ENCODE peak calls at places on chromosomes 6 and 20, in ten cellular contexts. One of them, this sample, is unnamed.
A peak's percentile ranks its signal among the peaks of the same experiment; 100 is the strongest.

GRCh38 chr6:25627001-25627400 is 25.0 kb upstream of the SCGN start:
- DNase-seq in posterior cingulate gyrus: no peak
- DNase-seq in NCI-H1092 treated with DMSO at 0.1 percent for 48 hours: no peak
- DNase-seq in head of caudate nucleus: no peak
- DNase-seq in hippocampal formation: no peak
- DNase-seq in A549: no peak
- DNase-seq in LoVo: no peak
- DNase-seq in WTC11: peak; percentile 28
- DNase-seq in pancreas: no peak
- DNase-seq in stimulated activated CD4-positive, alpha-beta T cell treated with anti-CD3 and anti-CD28 coated beads, Interleukin-15, amount 100 ng/mL, for 1 hour: no peak
- DNase-seq in this sample: no peak

GRCh38 chr6:149331871-149332270 is 14.4 kb downstream of the TAB2 start:
- DNase-seq in posterior cingulate gyrus: no peak
- DNase-seq in NCI-H1092 treated with DMSO at 0.1 percent for 48 hours: no peak
- DNase-seq in head of caudate nucleus: no peak
- DNase-seq in hippocampal formation: no peak
- DNase-seq in A549: no peak
- DNase-seq in LoVo: no peak
- DNase-seq in WTC11: no peak
- DNase-seq in pancreas: no peak
- DNase-seq in stimulated activated CD4-positive, alpha-beta T cell treated with anti-CD3 and anti-CD28 coated beads, Interleukin-15, amount 100 ng/mL, for 1 hour: no peak
- DNase-seq in this sample: no peak

GRCh38 chr20:63101781-63102719 is 95.3 kb upstream of the BHLHE23 start:
- DNase-seq in posterior cingulate gyrus: peak; percentile 89
- DNase-seq in NCI-H1092 treated with DMSO at 0.1 percent for 48 hours: peak; percentile 7
- DNase-seq in head of caudate nucleus: peak; percentile 69
- DNase-seq in hippocampal formation: no peak
- DNase-seq in A549: peak; percentile 61
- DNase-seq in LoVo: peak; percentile 45
- DNase-seq in WTC11: peak; percentile 40
- DNase-seq in pancreas: no peak
- DNase-seq in stimulated activated CD4-positive, alpha-beta T cell treated with anti-CD3 and anti-CD28 coated beads, Interleukin-15, amount 100 ng/mL, for 1 hour: peak; percentile 20
- DNase-seq in this sample: peak; percentile 47

GRCh38 chr6:80338201-80338836 is 231.8 kb downstream of the BCKDHB start:
- DNase-seq in posterior cingulate gyrus: peak; percentile 50
- DNase-seq in NCI-H1092 treated with DMSO at 0.1 percent for 48 hours: peak; percentile 61
- DNase-seq in head of caudate nucleus: peak; percentile 64
- DNase-seq in hippocampal formation: no peak
- DNase-seq in A549: peak; percentile 57
- DNase-seq in LoVo: peak; percentile 54
- DNase-seq in WTC11: peak; percentile 86
- DNase-seq in pancreas: peak; percentile 38
- DNase-seq in stimulated activated CD4-positive, alpha-beta T cell treated with anti-CD3 and anti-CD28 coated beads, Interleukin-15, amount 100 ng/mL, for 1 hour: peak; percentile 49
- DNase-seq in this sample: peak; percentile 58

GRCh38 chr6:90179190-90180169 is 117.2 kb downstream of the BACH2 start:
- DNase-seq in posterior cingulate gyrus: no peak
- DNase-seq in NCI-H1092 treated with DMSO at 0.1 percent for 48 hours: no peak
- DNase-seq in head of caudate nucleus: no peak
- DNase-seq in hippocampal formation: no peak
- DNase-seq in A549: no peak
- DNase-seq in LoVo: no peak
- DNase-seq in WTC11: no peak
- DNase-seq in pancreas: no peak
- DNase-seq in stimulated activated CD4-positive, alpha-beta T cell treated with anti-CD3 and anti-CD28 coated beads, Interleukin-15, amount 100 ng/mL, for 1 hour: no peak
- DNase-seq in this sample: no peak

GRCh38 chr20:58986286-58986967 is 5.4 kb downstream of the NELFCD start:
- DNase-seq in posterior cingulate gyrus: no peak
- DNase-seq in NCI-H1092 treated with DMSO at 0.1 percent for 48 hours: no peak
- DNase-seq in head of caudate nucleus: no peak
- DNase-seq in hippocampal formation: no peak
- DNase-seq in A549: no peak
- DNase-seq in LoVo: no peak
- DNase-seq in WTC11: no peak
- DNase-seq in pancreas: no peak
- DNase-seq in stimulated activated CD4-positive, alpha-beta T cell treated with anti-CD3 and anti-CD28 coated beads, Interleukin-15, amount 100 ng/mL, for 1 hour: no peak
- DNase-seq in this sample: no peak

GRCh38 chr6:136952714-136953260 is 30.7 kb downstream of the SLC35D3 start:
- DNase-seq in posterior cingulate gyrus: no peak
- DNase-seq in NCI-H1092 treated with DMSO at 0.1 percent for 48 hours: peak; percentile 62
- DNase-seq in head of caudate nucleus: no peak
- DNase-seq in hippocampal formation: no peak
- DNase-seq in A549: no peak
- DNase-seq in LoVo: no peak
- DNase-seq in WTC11: no peak
- DNase-seq in pancreas: no peak
- DNase-seq in stimulated activated CD4-positive, alpha-beta T cell treated with anti-CD3 and anti-CD28 coated beads, Interleukin-15, amount 100 ng/mL, for 1 hour: no peak
- DNase-seq in this sample: no peak

GRCh38 chr20:39880890-39881289 is 808.1 kb downstream of the MAFB start:
- DNase-seq in posterior cingulate gyrus: no peak
- DNase-seq in NCI-H1092 treated with DMSO at 0.1 percent for 48 hours: no peak
- DNase-seq in head of caudate nucleus: no peak
- DNase-seq in hippocampal formation: no peak
- DNase-seq in A549: peak; percentile 17
- DNase-seq in LoVo: peak; percentile 13
- DNase-seq in WTC11: no peak
- DNase-seq in pancreas: no peak
- DNase-seq in stimulated activated CD4-positive, alpha-beta T cell treated with anti-CD3 and anti-CD28 coated beads, Interleukin-15, amount 100 ng/mL, for 1 hour: no peak
- DNase-seq in this sample: no peak

GRCh38 chr6:108446629-108447150 is 114.0 kb upstream of the FOXO3 start:
- DNase-seq in posterior cingulate gyrus: no peak
- DNase-seq in NCI-H1092 treated with DMSO at 0.1 percent for 48 hours: no peak
- DNase-seq in head of caudate nucleus: no peak
- DNase-seq in hippocampal formation: no peak
- DNase-seq in A549: no peak
- DNase-seq in LoVo: no peak
- DNase-seq in WTC11: no peak
- DNase-seq in pancreas: no peak
- DNase-seq in stimulated activated CD4-positive, alpha-beta T cell treated with anti-CD3 and anti-CD28 coated beads, Interleukin-15, amount 100 ng/mL, for 1 hour: no peak
- DNase-seq in this sample: no peak

GRCh38 chr6:90687751-90688380 is 101.0 kb upstream of the MAP3K7 start:
- DNase-seq in posterior cingulate gyrus: no peak
- DNase-seq in NCI-H1092 treated with DMSO at 0.1 percent for 48 hours: no peak
- DNase-seq in head of caudate nucleus: no peak
- DNase-seq in hippocampal formation: no peak
- DNase-seq in A549: no peak
- DNase-seq in LoVo: no peak
- DNase-seq in WTC11: no peak
- DNase-seq in pancreas: no peak
- DNase-seq in stimulated activated CD4-positive, alpha-beta T cell treated with anti-CD3 and anti-CD28 coated beads, Interleukin-15, amount 100 ng/mL, for 1 hour: no peak
- DNase-seq in this sample: no peak

GRCh38 chr20:57705103-57705899 is 4.5 kb downstream of the PMEPA1 start:
- DNase-seq in posterior cingulate gyrus: no peak
- DNase-seq in NCI-H1092 treated with DMSO at 0.1 percent for 48 hours: no peak
- DNase-seq in head of caudate nucleus: no peak
- DNase-seq in hippocampal formation: no peak
- DNase-seq in A549: no peak
- DNase-seq in LoVo: no peak
- DNase-seq in WTC11: no peak
- DNase-seq in pancreas: no peak
- DNase-seq in stimulated activated CD4-positive, alpha-beta T cell treated with anti-CD3 and anti-CD28 coated beads, Interleukin-15, amount 100 ng/mL, for 1 hour: no peak
- DNase-seq in this sample: no peak

This sample was measured in activated B cell treated with CpG ODN at 0.5 μM for 24 hours.